ENCODE peak calls at places on chromosomes 6 and 20, in six cellular contexts. Y is A549, P is IMR-90, X is K562, U is HepG2, G is GM12878. B is an unnamed sample.

GRCh38 chr6:10510592-10511367 is 10.4 kb upstream of the GCNT2 start:
- DNase-seq in Y (peak; percentile 62), P (peak; percentile 15), X (peak; percentile 78), U (peak; percentile 76), G (no peak), B (peak; percentile 70)

GRCh38 chr6:166398348-166398747 is 15.6 kb upstream of the MPC1 start:
- DNase-seq in Y (no peak), P (no peak), X (no peak), U (no peak), G (no peak), B (no peak)

GRCh38 chr20:2398453-2398852 is 17.8 kb downstream of the TGM6 start:
- DNase-seq in Y (no peak), P (no peak), X (no peak), U (no peak), G (no peak), B (no peak)

GRCh38 chr6:70494833-70495232 is 71.9 kb upstream of the SDHAF4 start:
- DNase-seq in Y (no peak), P (no peak), X (no peak), U (no peak), G (no peak), B (no peak)

GRCh38 chr6:153012856-153013255 is 10.3 kb upstream of the MTRF1L start:
- DNase-seq in Y (no peak), P (no peak), X (no peak), U (no peak), G (no peak), B (no peak)

GRCh38 chr6:118509009-118509617 is 39.0 kb upstream of the PLN start:
- DNase-seq in Y (peak; percentile 2), P (peak; percentile 55), X (peak; percentile 41), U (peak; percentile 26), G (no peak), B (peak; percentile 14)

GRCh38 chr6:2942916-2943563 is 28.3 kb downstream of the SERPINB6 start:
- DNase-seq in Y (no peak), P (no peak), X (peak; percentile 44), U (no peak), G (no peak), B (no peak)

GRCh38 chr20:50870572-50871161 is 60.6 kb downstream of the ADNP start:
- DNase-seq in Y (no peak), P (peak; percentile 52), X (no peak), U (peak; percentile 73), G (no peak), B (no peak)

GRCh38 chr20:652611-653109 is 340 bp downstream of the SRXN1 start:
- DNase-seq in Y (no peak), P (peak; percentile 44), X (peak; percentile 43), U (no peak), G (no peak), B (no peak)

GRCh38 chr6:14452567-14453527 is 335.3 kb downstream of the CD83 start:
- DNase-seq in Y (no peak), P (no peak), X (peak; percentile 88), U (no peak), G (peak; percentile 4), B (no peak)

GRCh38 chr6:11093065-11093590 is 506 bp upstream of the SMIM13 start:
- DNase-seq in Y (peak; percentile 41), P (peak; percentile 41), X (peak; percentile 68), U (no peak), G (no peak), B (peak; percentile 36)

GRCh38 chr20:8313073-8313472 is 181.0 kb downstream of the PLCB1 start:
- DNase-seq in Y (no peak), P (no peak), X (no peak), U (no peak), G (no peak), B (no peak)

GRCh38 chr6:84536914-84537638 is 227.3 kb downstream of the TBX18 start:
- DNase-seq in Y (no peak), P (no peak), X (no peak), U (no peak), G (no peak), B (no peak)

GRCh38 chr20:57834306-57834863 is 124.6 kb upstream of the PMEPA1 start:
- DNase-seq in Y (no peak), P (no peak), X (no peak), U (no peak), G (no peak), B (no peak)

GRCh38 chr6:36032245-36032644 is 4.6 kb downstream of the MAPK14 start:
- DNase-seq in Y (no peak), P (no peak), X (no peak), U (no peak), G (no peak), B (no peak)

GRCh38 chr20:57828696-57829095 is 118.9 kb upstream of the PMEPA1 start:
- DNase-seq in Y (no peak), P (no peak), X (no peak), U (no peak), G (no peak), B (no peak)

GRCh38 chr6:149471801-149472200 is 13.0 kb downstream of the ZC3H12D start:
- DNase-seq in Y (no peak), P (no peak), X (no peak), U (no peak), G (no peak), B (no peak)

GRCh38 chr6:168149015-168149414 is 70.0 kb upstream of the FRMD1 start:
- DNase-seq in Y (no peak), P (no peak), X (no peak), U (no peak), G (no peak), B (no peak)

GRCh38 chr6:79949235-79949634 is 1.9 kb upstream of the ELOVL4 start:
- DNase-seq in Y (peak; percentile 9), P (peak; percentile 75), X (peak; percentile 85), U (peak; percentile 79), G (peak; percentile 7), B (peak; percentile 58)
- TF ChIP-seq BHLHE40 in Y (no peak), P (no peak), X (no peak), U (no peak), G (no peak), B (no peak)

GRCh38 chr6:169839898-169840631 is 88.6 kb downstream of the ERMARD start:
- DNase-seq in Y (no peak), P (no peak), X (no peak), U (no peak), G (no peak), B (no peak)
- TF ChIP-seq BHLHE40 in Y (no peak), P (no peak), X (no peak), U (no peak), G (no peak), B (no peak)

DNA sequence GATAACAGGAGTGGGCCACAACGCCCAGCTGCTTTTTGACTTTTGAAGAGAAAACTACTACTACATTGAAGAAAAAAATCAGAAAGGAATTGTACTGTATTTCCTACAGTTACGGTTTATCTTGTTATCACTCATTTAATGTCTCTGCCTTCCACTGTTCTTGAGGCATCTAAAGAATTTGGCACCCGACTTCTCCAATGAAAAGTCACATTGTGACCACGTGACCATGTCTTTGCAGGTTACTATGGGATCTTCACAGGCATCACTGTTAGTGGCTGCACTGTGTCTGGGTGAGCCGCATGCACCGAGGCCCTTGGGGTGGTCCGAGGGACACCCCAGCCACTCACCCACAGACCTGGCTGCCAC is 26.8 kb downstream of the RRBP1 start:
- DNase-seq in Y (no peak), P (no peak), X (no peak), U (no peak), G (no peak), B (no peak)
- TF ChIP-seq BHLHE40 in Y (no peak), P (no peak), X (no peak), U (no peak), G (no peak), B (no peak)

GRCh38 chr6:33288141-33288941 is 698 bp downstream of the WDR46 start:
- DNase-seq in Y (no peak), P (no peak), X (no peak), U (no peak), G (no peak), B (no peak)

GRCh38 chr6:33288942-33289783 is at the start of the genes PFDN6 and WDR46:
- DNase-seq in Y (peak; percentile 96), P (peak; percentile 88), X (peak; percentile 95), U (peak; percentile 95), G (peak; percentile 89), B (peak; percentile 86)

GRCh38 chr6:33290459-33290858 is 1.1 kb downstream of the PFDN6 start:
- DNase-seq in Y (no peak), P (no peak), X (no peak), U (no peak), G (no peak), B (no peak)

GRCh38 chr6:33286946-33287914 is 1.8 kb downstream of the WDR46 start:
- DNase-seq in Y (no peak), P (no peak), X (no peak), U (no peak), G (no peak), B (no peak)

GRCh38 chr6:33289784-33290315 is 449 bp downstream of the PFDN6 start:
- DNase-seq in Y (no peak), P (no peak), X (peak; percentile 42), U (no peak), G (no peak), B (no peak)
- TF ChIP-seq BHLHE40 in Y (no peak), P (no peak), X (no peak), U (no peak), G (no peak), B (no peak)

GRCh38 chr6:89364586-89364985 is 12.1 kb upstream of the UBE2J1 start:
- DNase-seq in Y (no peak), P (no peak), X (no peak), U (no peak), G (no peak), B (no peak)

GRCh38 chr6:89368107-89368506 is 15.6 kb upstream of the UBE2J1 start:
- DNase-seq in Y (peak; percentile 35), P (peak; percentile 45), X (peak; percentile 74), U (peak; percentile 20), G (no peak), B (peak; percentile 72)

GRCh38 chr6:89372506-89372901 is 20.0 kb upstream of the UBE2J1 start:
- DNase-seq in Y (no peak), P (no peak), X (no peak), U (no peak), G (no peak), B (no peak)

GRCh38 chr6:89371849-89372505 is 19.5 kb upstream of the UBE2J1 start:
- DNase-seq in Y (peak; percentile 62), P (peak; percentile 26), X (peak; percentile 78), U (peak; percentile 47), G (no peak), B (peak; percentile 78)

GRCh38 chr6:89369009-89369408 is 16.5 kb upstream of the UBE2J1 start:
- DNase-seq in Y (no peak), P (peak; percentile 46), X (no peak), U (peak; percentile 35), G (no peak), B (peak; percentile 46)
- TF ChIP-seq BHLHE40 in Y (no peak), P (no peak), X (no peak), U (no peak), G (no peak), B (no peak)